ENCODE peak calls at places on chromosome 16, in ten cellular contexts. H is uterus, M is GM12878, C is heart left ventricle, Y is A549, R is IMR-90, B is ovary, X is K562, Z is Peyer's patch, D is gastrocnemius medialis. P is an unnamed sample.

GRCh38 chr16:79661578-79661977 is 61.0 kb upstream of the MAF start:
- DNase-seq in H (no peak), M (no peak), C (no peak), Y (no peak), R (no peak), B (no peak), X (no peak), Z (no peak), D (no peak), P (no peak)

GRCh38 chr16:88602091-88602490 is 31.9 kb downstream of the ZC3H18 start:
- DNase-seq in H (no peak), M (no peak), C (peak; percentile 28), Y (no peak), R (no peak), B (no peak), X (no peak), Z (no peak), D (no peak), P (no peak)

GRCh38 chr16:53502331-53503269 is at the start of gene AKTIP:
- DNase-seq in H (no peak), M (no peak), C (no peak), Y (no peak), R (peak; percentile 52), B (no peak), X (peak; percentile 22), Z (peak; percentile 44), D (peak; percentile 66), P (no peak)

GRCh38 chr16:85151603-85152413 is 39.5 kb upstream of the CIBAR2 start:
- DNase-seq in H (peak; percentile 84), M (no peak), C (peak; percentile 89), Y (no peak), R (peak; percentile 78), B (peak; percentile 86), X (peak; percentile 74), Z (no peak), D (peak; percentile 58), P (no peak)

GRCh38 chr16:84758627-84759026 is 58.8 kb downstream of the USP10 start:
- DNase-seq in H (no peak), M (no peak), C (no peak), Y (no peak), R (no peak), B (no peak), X (no peak), Z (no peak), D (no peak), P (no peak)

GRCh38 chr16:46862555-46863447 is 21.4 kb upstream of the GPT2 start:
- DNase-seq in H (no peak), M (no peak), C (no peak), Y (no peak), R (peak; percentile 37), B (no peak), X (no peak), Z (no peak), D (no peak), P (no peak)

GRCh38 chr16:11232852-11233726 is 22.9 kb downstream of the SOCS1 start:
- DNase-seq in H (no peak), M (no peak), C (peak; percentile 79), Y (no peak), R (no peak), B (no peak), X (peak; percentile 98), Z (peak; percentile 91), D (no peak), P (no peak)

GRCh38 chr16:88499314-88499713 is 46.2 kb downstream of the ZFPM1 start:
- DNase-seq in H (no peak), M (no peak), C (no peak), Y (no peak), R (no peak), B (no peak), X (no peak), Z (no peak), D (no peak), P (no peak)

GRCh38 chr16:25256821-25257503 is 683 bp downstream of the ZKSCAN2 start:
- DNase-seq in H (no peak), M (no peak), C (no peak), Y (peak; percentile 31), R (peak; percentile 15), B (no peak), X (peak; percentile 50), Z (no peak), D (no peak), P (no peak)

GRCh38 chr16:50309527-50310307 is 43.4 kb downstream of the ADCY7 start:
- DNase-seq in H (no peak), M (no peak), C (peak; percentile 64), Y (no peak), R (no peak), B (peak; percentile 80), X (no peak), Z (peak; percentile 6), D (no peak), P (no peak)

GRCh38 chr16:24906901-24907300 is 61.1 kb downstream of the SLC5A11 start:
- DNase-seq in H (no peak), M (no peak), C (no peak), Y (no peak), R (no peak), B (no peak), X (no peak), Z (no peak), D (no peak), P (no peak)

GRCh38 chr16:84593825-84594724 is 23.8 kb downstream of the COTL1 start:
- DNase-seq in H (peak; percentile 42), M (peak; percentile 99), C (peak; percentile 77), Y (no peak), R (no peak), B (peak; percentile 68), X (peak; percentile 86), Z (peak; percentile 93), D (no peak), P (peak; percentile 61)

GRCh38 chr16:69444873-69445517 is 20.6 kb downstream of the CYB5B start:
- DNase-seq in H (no peak), M (no peak), C (no peak), Y (no peak), R (peak; percentile 45), B (no peak), X (no peak), Z (no peak), D (no peak), P (no peak)
- H3K4me1 ChIP-seq in H (peaks cover 3% of the 10 kb centered on the region), M (peaks cover 11% of the 10 kb centered on the region), C (no peaks in the 10 kb centered on the region), Y (peaks cover 57% of the 10 kb centered on the region), R (peaks cover 8% of the 10 kb centered on the region), B (peaks cover 6% of the 10 kb centered on the region), X (peaks cover 4% of the 10 kb centered on the region), Z (no peaks in the 10 kb centered on the region), D (peaks cover 37% of the 10 kb centered on the region), P (peaks cover 14% of the 10 kb centered on the region)

DNA sequence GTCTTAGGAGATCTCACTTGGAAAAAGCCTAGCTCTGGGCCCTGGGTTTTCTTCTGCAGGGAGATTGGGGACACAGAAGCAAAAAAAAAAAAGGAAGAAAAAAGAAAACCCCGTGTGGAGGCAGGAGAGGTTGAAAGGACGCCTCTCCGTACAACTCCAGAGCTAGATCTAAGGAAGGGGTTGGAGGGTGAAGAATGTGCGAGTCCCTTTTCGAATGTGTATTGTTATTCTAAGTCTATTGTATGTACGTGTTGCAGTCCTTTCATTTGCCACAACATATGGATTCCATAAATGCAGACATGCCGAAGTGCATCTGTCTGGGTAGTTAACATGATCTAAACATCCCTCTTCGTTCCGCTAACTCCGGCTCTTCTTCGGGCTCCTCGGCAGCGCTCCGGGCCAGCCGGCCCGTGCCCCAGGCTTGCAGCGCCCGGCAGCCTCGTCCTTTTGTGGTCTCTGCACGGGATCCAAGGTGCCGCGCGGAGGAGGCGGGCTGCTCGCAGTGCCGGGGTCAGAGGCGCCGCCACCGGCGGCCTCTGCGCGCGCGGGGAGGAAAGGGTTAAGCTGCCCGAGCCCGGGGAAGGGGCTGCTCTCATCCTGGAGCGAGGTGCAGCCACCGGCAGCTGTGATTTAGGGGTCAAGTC is 14.8 kb upstream of the ZFHX3 start:
- DNase-seq in H (no peak), M (no peak), C (peak; percentile 70), Y (no peak), R (no peak), B (no peak), X (no peak), Z (no peak), D (no peak), P (no peak)
- TF ChIP-seq POLR2A in H (no peak), M (no peak), C (no peak), Y (no peak), R (no peak), B (no peak), X (no peak), Z (no peak), D (no peak), P (no peak)

DNA sequence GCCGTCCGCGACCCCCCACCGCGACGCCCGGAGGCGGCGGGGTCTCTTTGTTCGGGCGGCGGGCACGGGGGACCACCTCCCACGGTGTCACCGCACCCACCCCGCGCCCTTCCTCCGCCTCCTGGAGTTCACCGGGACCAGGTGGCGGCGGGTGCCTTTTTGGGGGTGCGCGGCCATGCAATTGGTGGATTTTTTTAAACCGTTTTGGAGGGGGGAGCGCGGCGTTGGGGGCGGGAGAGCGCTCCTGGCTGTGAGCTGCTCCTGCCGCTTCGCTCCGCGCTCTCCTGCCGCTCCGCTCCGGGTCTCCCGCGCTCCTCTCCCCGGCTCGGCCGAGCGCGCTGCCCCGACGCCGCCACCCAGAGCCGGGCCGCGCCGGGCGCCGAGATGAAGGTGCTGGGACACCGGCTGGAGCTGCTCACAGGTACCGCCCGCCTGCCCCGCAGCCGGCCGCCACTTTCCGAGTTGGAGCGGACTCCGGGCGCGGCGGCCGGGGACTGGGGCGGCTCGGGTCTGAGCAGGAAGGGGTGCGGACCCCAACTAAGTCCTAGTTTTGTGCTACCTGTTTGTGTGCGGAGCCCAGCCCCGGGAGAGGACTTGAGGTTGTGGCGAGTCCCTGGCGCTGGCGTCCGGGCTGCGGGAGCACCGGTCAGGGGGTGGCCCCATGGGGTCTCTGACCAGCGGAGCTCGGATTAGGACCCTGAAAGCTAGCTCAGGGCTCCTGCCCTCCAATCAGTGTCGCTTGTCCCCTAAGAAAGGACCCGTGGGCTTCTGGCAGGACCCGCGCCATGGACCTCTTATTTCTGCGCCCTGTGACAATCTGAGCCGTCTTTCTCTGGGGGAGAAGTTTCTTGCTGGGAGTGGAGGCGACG is 35.7 kb upstream of the NDRG4 start:
- DNase-seq in H (no peak), M (no peak), C (no peak), Y (no peak), R (no peak), B (no peak), X (no peak), Z (no peak), D (no peak), P (no peak)
- H3K4me3 ChIP-seq in H (peak overlapping the region; percentile 64), M (no peak overlapping the region), C (peak overlapping the region; percentile 95), Y (peak overlapping the region; percentile 74), R (no peak overlapping the region), B (peak overlapping the region; percentile 54), X (no peak overlapping the region), Z (peak overlapping the region; percentile 49), D (peak overlapping the region; percentile 69), P (peak overlapping the region; percentile 70)

GRCh38 chr16:2154533-2155090 is 970 bp upstream of the TRAF7 start:
- DNase-seq in H (no peak), M (no peak), C (no peak), Y (no peak), R (no peak), B (no peak), X (no peak), Z (peak; percentile 25), D (no peak), P (no peak)
- H3K4me1 ChIP-seq in H (peaks cover 5% of the 10 kb centered on the region), M (peaks cover 44% of the 10 kb centered on the region), C (peaks cover 22% of the 10 kb centered on the region), Y (peaks cover 63% of the 10 kb centered on the region), R (peaks cover 50% of the 10 kb centered on the region), B (peaks cover 22% of the 10 kb centered on the region), X (peaks cover 71% of the 10 kb centered on the region), Z (peaks cover 11% of the 10 kb centered on the region), D (peaks cover 53% of the 10 kb centered on the region), P (peaks cover 83% of the 10 kb centered on the region)

P was measured in esophagus squamous epithelium.